ENCODE peak calls at places on chromosomes 13 and 19, in five cellular contexts. One of them, this sample, is unnamed.

GRCh38 chr19:6041071-6041470 is 63.1 kb upstream of the RANBP3 start:
- DNase-seq in psoas muscle: no peak
- DNase-seq in T-cell: no peak
- DNase-seq in astrocyte of the spinal cord: no peak
- DNase-seq in Peyer's patch: no peak
- DNase-seq in this sample: no peak

GRCh38 chr19:50794074-50794777 is 4.0 kb downstream of the ACP4 start:
- DNase-seq in psoas muscle: no peak
- DNase-seq in T-cell: no peak
- DNase-seq in astrocyte of the spinal cord: no peak
- DNase-seq in Peyer's patch: no peak
- DNase-seq in this sample: no peak

GRCh38 chr19:35249146-35249847 is 495 bp downstream of the LSR start:
- DNase-seq in psoas muscle: no peak
- DNase-seq in T-cell: no peak
- DNase-seq in astrocyte of the spinal cord: no peak
- DNase-seq in Peyer's patch: peak
- DNase-seq in this sample: no peak

GRCh38 chr13:107373551-107373950 is 805.6 kb upstream of the ARGLU1 start:
- DNase-seq in psoas muscle: no peak
- DNase-seq in T-cell: no peak
- DNase-seq in astrocyte of the spinal cord: peak
- DNase-seq in Peyer's patch: no peak
- DNase-seq in this sample: no peak

GRCh38 chr13:74288361-74288911 is 154.2 kb upstream of the KLF12 start:
- DNase-seq in psoas muscle: peak
- DNase-seq in T-cell: no peak
- DNase-seq in astrocyte of the spinal cord: peak
- DNase-seq in Peyer's patch: peak
- DNase-seq in this sample: no peak

GRCh38 chr13:89571676-89572075 is 1775.8 kb upstream of the MIR17HG start:
- DNase-seq in psoas muscle: no peak
- DNase-seq in T-cell: no peak
- DNase-seq in astrocyte of the spinal cord: no peak
- DNase-seq in Peyer's patch: no peak
- DNase-seq in this sample: no peak

GRCh38 chr19:29596885-29597525 is 9.1 kb upstream of the POP4 start:
- DNase-seq in psoas muscle: no peak
- DNase-seq in T-cell: no peak
- DNase-seq in astrocyte of the spinal cord: peak
- DNase-seq in Peyer's patch: no peak
- DNase-seq in this sample: no peak

GRCh38 chr19:47227347-47228167 is 3.4 kb downstream of the BBC3 start:
- DNase-seq in psoas muscle: peak
- DNase-seq in T-cell: peak
- DNase-seq in astrocyte of the spinal cord: peak
- DNase-seq in Peyer's patch: peak
- DNase-seq in this sample: no peak

GRCh38 chr13:93477238-93477637 is 250.6 kb downstream of the GPC6 start:
- DNase-seq in psoas muscle: no peak
- DNase-seq in T-cell: no peak
- DNase-seq in astrocyte of the spinal cord: no peak
- DNase-seq in Peyer's patch: no peak
- DNase-seq in this sample: no peak

GRCh38 chr13:30153871-30154426 is 153.4 kb downstream of the KATNAL1 start:
- DNase-seq in psoas muscle: no peak
- DNase-seq in T-cell: no peak
- DNase-seq in astrocyte of the spinal cord: peak
- DNase-seq in Peyer's patch: no peak
- DNase-seq in this sample: no peak

GRCh38 chr13:75312884-75313520 is 169.0 kb downstream of the TBC1D4 start:
- DNase-seq in psoas muscle: no peak
- DNase-seq in T-cell: no peak
- DNase-seq in astrocyte of the spinal cord: no peak
- DNase-seq in Peyer's patch: no peak
- DNase-seq in this sample: peak

GRCh38 chr19:31261651-31262331 is 87.4 kb downstream of the TSHZ3 start:
- DNase-seq in psoas muscle: no peak
- DNase-seq in T-cell: no peak
- DNase-seq in astrocyte of the spinal cord: no peak
- DNase-seq in Peyer's patch: peak
- DNase-seq in this sample: no peak

GRCh38 chr13:51251480-51251879 is 29.3 kb downstream of the FAM124A start:
- DNase-seq in psoas muscle: no peak
- DNase-seq in T-cell: no peak
- DNase-seq in astrocyte of the spinal cord: no peak
- DNase-seq in Peyer's patch: no peak
- DNase-seq in this sample: no peak

GRCh38 chr13:113616991-113617749 is 32.6 kb downstream of the TFDP1 start:
- DNase-seq in psoas muscle: no peak
- DNase-seq in T-cell: no peak
- DNase-seq in astrocyte of the spinal cord: peak
- DNase-seq in Peyer's patch: no peak
- DNase-seq in this sample: no peak

This sample was measured in CD4-positive, CD25-positive, alpha-beta regulatory T cell.